ENCODE peak calls at places on chromosomes 4 and X, in six cellular contexts. G is OCI-LY7, I is lower lobe of right lung, T is cardiac muscle cell, B is spleen, H is body of pancreas. S is an unnamed sample.

GRCh38 chr4:164313899-164314298 is 440.0 kb upstream of the SMIM31 start:
- DNase-seq in B (no peak), I (no peak), T (no peak), H (no peak), G (no peak), S (no peak)

GRCh38 chrX:69236641-69237040 is 71.4 kb upstream of the PJA1 start:
- DNase-seq in H (no peak), B (no peak), G (no peak), I (no peak), T (no peak), S (no peak)

GRCh38 chr4:76688737-76689078 is 209.2 kb downstream of the SOWAHB start:
- DNase-seq in T (no peak), H (peak; percentile 8), I (no peak), G (no peak), B (no peak), S (no peak)

GRCh38 chrX:67723580-67724351 is 179.9 kb downstream of the AR start:
- DNase-seq in T (no peak), I (no peak), B (no peak), H (no peak), G (no peak), S (no peak)

GRCh38 chr4:107035711-107036601 is at the start of gene DKK2:
- DNase-seq in T (peak; percentile 33), B (peak; percentile 73), G (no peak), I (peak; percentile 46), H (peak; percentile 38), S (peak; percentile 68)

GRCh38 chrX:20254712-20255299 is 11.9 kb downstream of the RPS6KA3 start:
- DNase-seq in T (peak; percentile 56), B (no peak), H (no peak), I (no peak), G (no peak), S (no peak)

GRCh38 chr4:112766422-112766821 is 129.5 kb downstream of the LARP7 start:
- DNase-seq in H (no peak), B (no peak), G (peak; percentile 17), I (no peak), T (peak; percentile 43), S (no peak)

GRCh38 chrX:21960569-21960968 is 20.1 kb downstream of the SMS start:
- DNase-seq in B (no peak), I (no peak), T (peak; percentile 15), H (no peak), G (no peak), S (no peak)

GRCh38 chrX:71911023-71911730 is 532 bp downstream of the NHSL2 start:
- DNase-seq in I (no peak), G (no peak), B (no peak), H (peak; percentile 34), T (no peak), S (peak; percentile 73)

GRCh38 chrX:48715066-48715465 is 18.5 kb downstream of the SUV39H1 start:
- DNase-seq in I (no peak), H (no peak), T (peak; percentile 16), G (no peak), B (no peak), S (no peak)
- H3K9me3 ChIP-seq in I (no peaks in the 10 kb centered on the region), H (no peaks in the 10 kb centered on the region), T (no peaks in the 10 kb centered on the region), G (no peaks in the 10 kb centered on the region), B (no peaks in the 10 kb centered on the region), S (no peaks in the 10 kb centered on the region)

GRCh38 chr4:115234405-115235093 is 121.1 kb upstream of the NDST4 start:
- DNase-seq in T (no peak), B (no peak), H (no peak), G (peak; percentile 37), I (no peak), S (no peak)
- TF ChIP-seq CTCF in T (no peak), B (peak; percentile 16), H (no peak), G (peak; percentile 84), I (peak; percentile 41), S (no peak)

DNA sequence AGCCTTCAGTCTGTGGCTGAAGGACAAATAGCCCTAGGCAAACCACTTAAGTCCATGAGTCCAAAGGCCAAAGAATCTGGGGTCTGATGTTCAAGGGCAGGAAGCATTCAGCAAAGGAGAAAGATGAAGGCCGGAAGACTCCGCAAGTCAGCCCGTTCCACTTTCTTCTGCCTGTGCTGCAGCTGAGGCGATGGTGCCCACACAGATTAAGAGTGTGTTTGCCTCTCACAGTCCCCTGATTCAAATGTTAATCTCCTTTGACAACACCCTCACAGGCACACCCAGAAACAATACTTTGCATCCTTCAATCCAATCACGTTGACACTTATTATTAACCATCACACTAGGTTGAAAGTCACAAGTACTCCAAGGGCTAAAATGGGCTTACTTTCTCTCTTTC is 605.4 kb upstream of the GNPDA2 start:
- DNase-seq in G (no peak), I (no peak), T (no peak), H (no peak), B (no peak), S (peak; percentile 35)
- H3K9me3 ChIP-seq in G (no peaks in the 10 kb centered on the region), I (no peaks in the 10 kb centered on the region), T (no peaks in the 10 kb centered on the region), H (no peaks in the 10 kb centered on the region), B (no peaks in the 10 kb centered on the region), S (no peaks in the 10 kb centered on the region)

GRCh38 chrX:152652467-152652866 is 14.8 kb downstream of the GABRQ start:
- DNase-seq in H (no peak), G (no peak), B (no peak), I (no peak), T (no peak), S (no peak)

GRCh38 chrX:152656087-152656486 is 18.4 kb downstream of the GABRQ start:
- DNase-seq in T (no peak), G (no peak), B (no peak), H (no peak), I (no peak), S (no peak)

GRCh38 chrX:152663086-152663485 is 25.4 kb downstream of the GABRQ start:
- DNase-seq in I (no peak), H (no peak), G (no peak), B (no peak), T (no peak), S (no peak)

GRCh38 chrX:152656890-152657289 is 19.2 kb downstream of the GABRQ start:
- DNase-seq in T (no peak), B (no peak), I (no peak), H (no peak), G (no peak), S (no peak)

GRCh38 chrX:152658302-152658701 is 20.6 kb downstream of the GABRQ start:
- DNase-seq in G (no peak), H (no peak), B (no peak), I (no peak), T (no peak), S (no peak)
- TF ChIP-seq CTCF in G (peak; percentile 54), H (no peak), B (no peak), I (no peak), T (no peak), S (no peak)

DNA sequence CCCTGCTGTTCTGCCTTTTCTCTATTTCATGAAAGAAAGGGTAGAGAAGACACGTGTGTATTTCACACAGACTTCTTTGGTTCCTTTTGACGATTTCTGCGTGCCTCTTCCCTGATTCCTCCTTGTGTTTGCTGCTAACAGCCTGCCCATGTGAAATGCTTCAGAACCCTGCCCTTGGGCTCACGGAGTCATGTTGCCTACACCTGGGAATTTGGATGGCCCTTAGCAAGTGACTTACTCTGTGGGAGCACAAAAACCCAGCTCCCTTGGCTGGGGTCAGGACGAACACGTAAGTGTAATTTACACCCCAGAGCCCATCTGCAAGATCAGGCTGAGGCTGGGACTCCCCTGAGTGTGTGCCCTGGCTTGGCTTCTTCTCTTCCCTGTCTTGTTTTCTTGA is 220.3 kb upstream of the BCOR start:
- DNase-seq in H (no peak), I (no peak), B (no peak), G (no peak), T (no peak), S (no peak)
- H3K9me3 ChIP-seq in H (no peaks in the 10 kb centered on the region), I (no peaks in the 10 kb centered on the region), B (peaks cover 9% of the 10 kb centered on the region), G (no peaks in the 10 kb centered on the region), T (no peaks in the 10 kb centered on the region), S (no peaks in the 10 kb centered on the region)

S was measured in kidney.